ENCODE peak calls at places on chromosomes 3 and 15, in five cellular contexts. One of them, this sample, is unnamed.

GRCh38 chr15:101250331-101250730 is 1.5 kb downstream of the CHSY1 start:
- DNase-seq in AG09319: peak; percentile 74
- DNase-seq in GM04503: peak; percentile 82
- DNase-seq in lung: no peak
- DNase-seq in hippocampal formation: no peak
- DNase-seq in this sample: no peak

GRCh38 chr3:190706582-190706981 is 155.9 kb downstream of the GMNC start:
- DNase-seq in AG09319: no peak
- DNase-seq in GM04503: no peak
- DNase-seq in lung: no peak
- DNase-seq in hippocampal formation: no peak
- DNase-seq in this sample: no peak

GRCh38 chr3:74561881-74562280 is 52.6 kb downstream of the CNTN3 start:
- DNase-seq in AG09319: no peak
- DNase-seq in GM04503: peak; percentile 51
- DNase-seq in lung: no peak
- DNase-seq in hippocampal formation: no peak
- DNase-seq in this sample: no peak

GRCh38 chr3:146801492-146801891 is 196.3 kb upstream of the PLSCR5 start:
- DNase-seq in AG09319: no peak
- DNase-seq in GM04503: no peak
- DNase-seq in lung: no peak
- DNase-seq in hippocampal formation: no peak
- DNase-seq in this sample: no peak

GRCh38 chr15:38824719-38825118 is 260.1 kb upstream of the RASGRP1 start:
- DNase-seq in AG09319: no peak
- DNase-seq in GM04503: no peak
- DNase-seq in lung: no peak
- DNase-seq in hippocampal formation: no peak
- DNase-seq in this sample: peak; percentile 68

GRCh38 chr3:157082305-157082981 is 77.5 kb downstream of the CCNL1 start:
- DNase-seq in AG09319: no peak
- DNase-seq in GM04503: peak; percentile 63
- DNase-seq in lung: no peak
- DNase-seq in hippocampal formation: no peak
- DNase-seq in this sample: no peak

GRCh38 chr15:93983501-93983900 is 247.9 kb upstream of the MCTP2 start:
- DNase-seq in AG09319: no peak
- DNase-seq in GM04503: no peak
- DNase-seq in lung: no peak
- DNase-seq in hippocampal formation: no peak
- DNase-seq in this sample: no peak

GRCh38 chr15:32790352-32790999 is 72.7 kb downstream of the GREM1 start:
- DNase-seq in AG09319: no peak
- DNase-seq in GM04503: no peak
- DNase-seq in lung: no peak
- DNase-seq in hippocampal formation: no peak
- DNase-seq in this sample: no peak

GRCh38 chr15:71151061-71151460 is 35.8 kb downstream of the THSD4 start:
- DNase-seq in AG09319: peak; percentile 45
- DNase-seq in GM04503: peak; percentile 12
- DNase-seq in lung: no peak
- DNase-seq in hippocampal formation: no peak
- DNase-seq in this sample: peak; percentile 47

GRCh38 chr3:183098538-183099025 is 714 bp downstream of the MCCC1 start:
- DNase-seq in AG09319: no peak
- DNase-seq in GM04503: no peak
- DNase-seq in lung: no peak
- DNase-seq in hippocampal formation: no peak
- DNase-seq in this sample: no peak

GRCh38 chr3:49805367-49805782 is 2.3 kb downstream of the INKA1 start:
- DNase-seq in AG09319: peak; percentile 89
- DNase-seq in GM04503: peak; percentile 84
- DNase-seq in lung: no peak
- DNase-seq in hippocampal formation: peak; percentile 39
- DNase-seq in this sample: no peak

GRCh38 chr3:180277036-180277435 is 240.3 kb upstream of the PEX5L start:
- DNase-seq in AG09319: no peak
- DNase-seq in GM04503: no peak
- DNase-seq in lung: no peak
- DNase-seq in hippocampal formation: no peak
- DNase-seq in this sample: no peak

GRCh38 chr15:94671845-94672524 is 440.6 kb downstream of the MCTP2 start:
- DNase-seq in AG09319: no peak
- DNase-seq in GM04503: no peak
- DNase-seq in lung: no peak
- DNase-seq in hippocampal formation: peak; percentile 5
- DNase-seq in this sample: peak; percentile 68

GRCh38 chr15:39304201-39304841 is 276.6 kb upstream of the THBS1 start:
- DNase-seq in AG09319: peak; percentile 94
- DNase-seq in GM04503: peak; percentile 91
- DNase-seq in lung: no peak
- DNase-seq in hippocampal formation: no peak
- DNase-seq in this sample: no peak

GRCh38 chr3:179949428-179949827 is 87.3 kb downstream of the PEX5L start:
- DNase-seq in AG09319: no peak
- DNase-seq in GM04503: no peak
- DNase-seq in lung: no peak
- DNase-seq in hippocampal formation: no peak
- DNase-seq in this sample: no peak

GRCh38 chr3:182242563-182242962 is 530.8 kb downstream of the SOX2 start:
- DNase-seq in AG09319: no peak
- DNase-seq in GM04503: no peak
- DNase-seq in lung: no peak
- DNase-seq in hippocampal formation: no peak
- DNase-seq in this sample: no peak

GRCh38 chr15:77020348-77021087 is 25.6 kb downstream of the PSTPIP1 start:
- DNase-seq in AG09319: no peak
- DNase-seq in GM04503: no peak
- DNase-seq in lung: no peak
- DNase-seq in hippocampal formation: no peak
- DNase-seq in this sample: no peak

GRCh38 chr15:78207641-78208340 is 26.6 kb downstream of the ACSBG1 start:
- DNase-seq in AG09319: no peak
- DNase-seq in GM04503: no peak
- DNase-seq in lung: no peak
- DNase-seq in hippocampal formation: no peak
- DNase-seq in this sample: no peak

GRCh38 chr3:123330441-123330991 is 118.4 kb downstream of the ADCY5 start:
- DNase-seq in AG09319: no peak
- DNase-seq in GM04503: no peak
- DNase-seq in lung: no peak
- DNase-seq in hippocampal formation: no peak
- DNase-seq in this sample: no peak

GRCh38 chr15:88998980-88999713 is 86.0 kb upstream of the MFGE8 start:
- DNase-seq in AG09319: no peak
- DNase-seq in GM04503: no peak
- DNase-seq in lung: no peak
- DNase-seq in hippocampal formation: no peak
- DNase-seq in this sample: no peak

GRCh38 chr3:127597020-127597771 is 1.0 kb upstream of the MCM2 start:
- DNase-seq in AG09319: no peak
- DNase-seq in GM04503: no peak
- DNase-seq in lung: no peak
- DNase-seq in hippocampal formation: no peak
- DNase-seq in this sample: no peak

GRCh38 chr3:126850370-126851085 is 132.4 kb upstream of the PLXNA1 start:
- DNase-seq in AG09319: no peak
- DNase-seq in GM04503: peak; percentile 42
- DNase-seq in lung: peak; percentile 46
- DNase-seq in hippocampal formation: no peak
- DNase-seq in this sample: no peak

GRCh38 chr3:42520906-42521305 is 18.5 kb downstream of the VIPR1 start:
- DNase-seq in AG09319: no peak
- DNase-seq in GM04503: no peak
- DNase-seq in lung: no peak
- DNase-seq in hippocampal formation: no peak
- DNase-seq in this sample: no peak

GRCh38 chr3:102104093-102104492 is 254.8 kb downstream of the NFKBIZ start:
- DNase-seq in AG09319: no peak
- DNase-seq in GM04503: no peak
- DNase-seq in lung: no peak
- DNase-seq in hippocampal formation: no peak
- DNase-seq in this sample: no peak

GRCh38 chr15:57747206-57747605 is 40.7 kb downstream of the POLR2M start:
- DNase-seq in AG09319: no peak
- DNase-seq in GM04503: no peak
- DNase-seq in lung: no peak
- DNase-seq in hippocampal formation: no peak
- DNase-seq in this sample: no peak

GRCh38 chr15:65835452-65835851 is 33.8 kb upstream of the RAB11A start:
- DNase-seq in AG09319: no peak
- DNase-seq in GM04503: no peak
- DNase-seq in lung: no peak
- DNase-seq in hippocampal formation: no peak
- DNase-seq in this sample: no peak

GRCh38 chr3:13528217-13528801 is 20.6 kb upstream of the FBLN2 start:
- DNase-seq in AG09319: no peak
- DNase-seq in GM04503: no peak
- DNase-seq in lung: no peak
- DNase-seq in hippocampal formation: no peak
- DNase-seq in this sample: no peak

GRCh38 chr3:52254608-52255007 is 9.0 kb downstream of the PPM1M start:
- DNase-seq in AG09319: no peak
- DNase-seq in GM04503: no peak
- DNase-seq in lung: no peak
- DNase-seq in hippocampal formation: no peak
- DNase-seq in this sample: no peak

This sample was measured in esophagus muscularis mucosa.